ENCODE peak calls at places on chromosome 18, in five cellular contexts. I is mucosa of descending colon, J is astrocyte of the spinal cord, O is brain microvascular endothelial cell, G is IMR-90. X is an unnamed sample.

GRCh38 chr18:1039421-1039820 is 134.8 kb downstream of the ADCYAP1 start:
- DNase-seq in I (no peak), J (no peak), O (no peak), G (no peak), X (no peak)

GRCh38 chr18:38545071-38545470 is 979.5 kb upstream of the CELF4 start:
- DNase-seq in I (peak), J (no peak), O (no peak), G (no peak), X (no peak)

GRCh38 chr18:29874519-29875098 is 1167.9 kb downstream of the DSC3 start:
- DNase-seq in I (no peak), J (peak), O (no peak), G (peak), X (peak)

GRCh38 chr18:46155652-46156051 is 51.5 kb downstream of the HAUS1 start:
- DNase-seq in I (no peak), J (peak), O (peak), G (peak), X (peak)

GRCh38 chr18:54999016-54999415 is 39.8 kb upstream of the CCDC68 start:
- DNase-seq in I (no peak), J (no peak), O (no peak), G (no peak), X (no peak)

GRCh38 chr18:48333563-48333962 is 75.6 kb downstream of the ZBTB7C start:
- DNase-seq in I (no peak), J (no peak), O (no peak), G (no peak), X (no peak)

GRCh38 chr18:13527730-13528129 is 198.6 kb downstream of the FAM210A start:
- DNase-seq in I (no peak), J (no peak), O (no peak), G (no peak), X (no peak)

GRCh38 chr18:77116201-77117080 is 16.1 kb downstream of the MBP start:
- DNase-seq in I (no peak), J (no peak), O (no peak), G (no peak), X (no peak)

GRCh38 chr18:39854291-39854690 is 2100.7 kb upstream of the PIK3C3 start:
- DNase-seq in I (no peak), J (no peak), O (no peak), G (no peak), X (no peak)

DNA sequence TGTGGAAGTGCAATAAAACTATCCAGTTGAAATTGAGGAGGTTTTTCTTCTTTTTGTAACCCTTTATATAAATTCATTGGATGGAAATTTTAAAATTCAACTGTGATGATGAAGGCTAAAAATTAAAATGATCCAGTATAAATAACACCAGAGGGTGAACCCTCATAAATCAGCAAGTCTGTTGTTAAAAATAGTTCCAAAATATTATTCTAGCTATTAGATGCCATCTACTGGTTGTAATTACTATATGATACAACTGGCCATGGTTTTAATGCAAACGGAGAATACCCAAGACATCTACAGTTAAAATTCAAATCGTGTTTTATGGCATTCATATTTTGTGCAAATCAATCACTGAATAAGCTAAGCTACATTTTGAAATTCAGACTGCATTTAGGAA is 53.8 kb downstream of the TMEM200C start:
- DNase-seq in I (no peak), J (no peak), O (no peak), G (no peak), X (no peak)
- TF ChIP-seq CTCF in I (no peak), J (no peak), O (no peak), G (no peak), X (no peak)

DNA sequence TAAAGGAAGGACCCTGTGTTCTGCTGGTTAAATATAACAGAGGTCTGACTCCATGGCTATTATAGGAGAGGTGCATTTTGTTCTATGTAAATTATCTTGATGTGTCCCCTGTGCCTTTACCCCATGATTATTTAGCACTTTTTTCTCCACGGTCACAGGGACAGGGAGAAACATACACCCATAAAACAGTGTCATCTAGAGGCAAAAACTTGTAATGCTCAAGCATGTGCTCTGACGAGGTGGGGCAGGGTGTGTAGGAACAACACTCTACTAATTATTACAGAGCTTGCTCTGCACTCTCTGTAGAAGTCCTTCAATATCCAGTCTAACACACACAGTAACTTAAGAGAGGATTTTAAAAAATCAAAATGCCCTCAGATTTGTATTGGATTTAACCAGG is 187.9 kb downstream of the NEDD4L start:
- DNase-seq in I (peak), J (no peak), O (no peak), G (no peak), X (peak)
- TF ChIP-seq CTCF in I (no peak), J (peak), O (peak), G (peak), X (peak)

GRCh38 chr18:71040161-71040560 is 751.3 kb downstream of the SOCS6 start:
- DNase-seq in I (no peak), J (peak), O (no peak), G (peak), X (no peak)
- TF ChIP-seq CTCF in I (no peak), J (no peak), O (no peak), G (no peak), X (no peak)

GRCh38 chr18:3773303-3773702 is 323.3 kb downstream of the TGIF1 start:
- DNase-seq in I (no peak), J (no peak), O (no peak), G (peak), X (peak)
- TF ChIP-seq CTCF in I (no peak), J (no peak), O (no peak), G (no peak), X (no peak)

DNA sequence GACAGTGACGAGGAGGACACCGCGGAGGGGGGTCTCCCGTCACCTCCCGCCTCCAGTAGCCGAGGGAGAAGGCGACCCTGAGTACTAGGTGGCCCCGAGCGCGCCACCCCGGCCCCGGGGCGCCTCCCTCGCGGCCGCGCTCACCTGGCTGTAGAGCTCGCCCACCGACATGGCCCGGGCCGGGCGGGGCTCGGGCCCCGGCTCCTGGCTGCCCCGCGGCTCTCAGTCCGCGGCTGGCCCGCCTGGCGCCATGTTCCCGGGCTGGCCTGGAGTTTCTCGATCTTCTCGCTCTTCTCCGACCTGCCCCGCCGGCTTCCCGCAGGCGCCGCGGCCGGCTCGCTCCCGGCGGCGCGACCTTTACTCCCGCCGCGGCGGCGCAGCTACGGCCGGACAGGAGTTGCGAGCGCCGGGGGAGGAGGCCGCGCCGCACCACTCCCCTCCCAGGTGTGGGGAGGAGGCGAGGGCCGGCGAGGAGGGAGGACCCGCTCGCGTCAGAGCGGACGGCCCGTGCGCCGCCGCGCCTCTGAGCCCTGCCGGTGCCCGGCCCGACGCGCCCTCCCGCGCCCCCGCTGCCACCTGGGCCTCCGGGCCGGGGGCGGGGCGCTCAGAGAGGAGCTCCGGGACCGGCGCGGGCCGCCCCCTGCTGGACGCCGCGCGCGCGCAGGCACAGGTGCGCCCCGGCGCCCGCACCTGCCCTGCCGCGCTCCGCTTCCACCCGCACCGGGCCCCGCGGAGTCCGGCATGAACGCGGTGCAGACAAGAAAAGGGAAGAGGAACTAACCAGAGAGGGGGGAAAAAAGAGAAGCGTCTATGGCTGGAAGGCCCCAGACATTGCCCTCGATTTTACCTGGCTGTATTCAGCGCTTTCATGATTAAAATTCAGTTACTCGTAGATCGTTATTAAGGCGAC is at the start of gene MYO5B:
- DNase-seq in I (peak), J (no peak), O (no peak), G (no peak), X (no peak)
- TF ChIP-seq CTCF in I (peak), J (no peak), O (no peak), G (no peak), X (no peak)

GRCh38 chr18:62715829-62716678 is 713 bp downstream of the PHLPP1 start:
- DNase-seq in I (peak), J (peak), O (peak), G (peak), X (peak)
- TF ChIP-seq CTCF in I (no peak), J (no peak), O (no peak), G (no peak), X (no peak)

GRCh38 chr18:14975431-14975830 is 227.5 kb downstream of the ANKRD30B start:
- DNase-seq in I (no peak), J (no peak), O (no peak), G (no peak), X (no peak)

GRCh38 chr18:14978191-14978590 is 230.2 kb downstream of the ANKRD30B start:
- DNase-seq in I (no peak), J (no peak), O (no peak), G (no peak), X (no peak)

GRCh38 chr18:14979875-14980274 is 231.9 kb downstream of the ANKRD30B start:
- DNase-seq in I (no peak), J (no peak), O (no peak), G (no peak), X (no peak)

GRCh38 chr18:14976736-14977430 is 228.9 kb downstream of the ANKRD30B start:
- DNase-seq in I (no peak), J (peak), O (no peak), G (no peak), X (no peak)

GRCh38 chr18:14978962-14979535 is 231.1 kb downstream of the ANKRD30B start:
- DNase-seq in I (peak), J (peak), O (no peak), G (no peak), X (no peak)
- TF ChIP-seq CTCF in I (peak), J (peak), O (peak), G (no peak), X (no peak)

GRCh38 chr18:65527879-65528633 is 222.8 kb upstream of the CDH7 start:
- DNase-seq in I (no peak), J (peak), O (no peak), G (no peak), X (no peak)

GRCh38 chr18:65526099-65526498 is 224.7 kb upstream of the CDH7 start:
- DNase-seq in I (no peak), J (no peak), O (no peak), G (no peak), X (no peak)

GRCh38 chr18:65522907-65523306 is 227.9 kb upstream of the CDH7 start:
- DNase-seq in I (no peak), J (no peak), O (no peak), G (no peak), X (no peak)

DNA sequence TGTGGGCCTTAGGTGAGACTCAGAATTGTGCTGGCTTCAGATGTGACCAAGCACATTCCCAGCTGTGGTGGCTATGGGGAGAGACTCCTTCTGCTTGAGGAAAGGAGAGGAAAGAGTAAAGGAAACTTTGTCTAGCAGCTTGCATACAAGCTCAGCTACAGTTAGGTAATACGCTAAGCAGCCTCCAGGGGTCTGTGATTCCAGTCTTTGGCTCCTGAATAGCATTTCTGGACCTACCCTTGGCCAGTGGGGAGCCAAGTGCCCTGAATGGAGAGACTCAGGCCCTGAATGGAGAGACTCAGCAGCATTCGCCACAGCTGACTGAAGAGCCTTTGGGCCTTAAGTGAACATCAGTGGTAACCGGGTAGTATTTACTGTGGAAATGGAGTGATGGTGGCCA is 227.4 kb upstream of the CDH7 start:
- DNase-seq in I (no peak), J (no peak), O (no peak), G (no peak), X (no peak)
- TF ChIP-seq CTCF in I (no peak), J (no peak), O (no peak), G (no peak), X (no peak)

X was measured in fibroblast of villous mesenchyme.